ENCODE peak calls at places on chromosomes 4 and X, in seven cellular contexts. M is psoas muscle, T is transverse colon, F is Peyer's patch, G is neural progenitor cell, E is body of pancreas, N is A549. Z is an unnamed sample.

GRCh38 chr4:64799751-64800150 is 390.5 kb upstream of the TECRL start:
- DNase-seq in F (no peak), N (no peak), G (peak; percentile 28), E (no peak), T (no peak), M (no peak), Z (no peak)

GRCh38 chr4:159048166-159048886 is 54.6 kb upstream of the RAPGEF2 start:
- DNase-seq in E (peak; percentile 90), T (peak; percentile 74), M (peak; percentile 67), G (peak; percentile 57), F (no peak), N (peak; percentile 47), Z (peak; percentile 59)

GRCh38 chr4:129377131-129377845 is 281.3 kb downstream of the C4orf33 start:
- DNase-seq in G (no peak), E (no peak), F (no peak), N (no peak), M (no peak), T (no peak), Z (no peak)

GRCh38 chr4:29770627-29771026 is 949.5 kb upstream of the PCDH7 start:
- DNase-seq in T (no peak), G (no peak), N (no peak), E (no peak), M (no peak), F (no peak), Z (no peak)

GRCh38 chrX:153245288-153245731 is 66.2 kb downstream of the MAGEA1 start:
- DNase-seq in F (no peak), T (no peak), E (no peak), N (peak; percentile 1), M (no peak), G (peak; percentile 74), Z (no peak)

GRCh38 chrX:34877451-34877850 is 65.1 kb upstream of the FAM47B start:
- DNase-seq in G (no peak), F (no peak), T (no peak), N (no peak), M (no peak), E (no peak), Z (no peak)

GRCh38 chrX:24902808-24903207 is 113.0 kb downstream of the ARX start:
- DNase-seq in M (no peak), T (no peak), G (no peak), N (no peak), E (no peak), F (no peak), Z (no peak)

GRCh38 chr4:123349401-123350190 is 47.0 kb upstream of the SPRY1 start:
- DNase-seq in G (peak; percentile 44), E (no peak), F (no peak), T (no peak), M (no peak), N (no peak), Z (peak; percentile 83)

GRCh38 chrX:66015906-66016689 is 23.8 kb downstream of the VSIG4 start:
- DNase-seq in G (no peak), N (no peak), M (no peak), T (no peak), F (no peak), E (no peak), Z (no peak)

GRCh38 chrX:66014084-66014483 is 25.8 kb downstream of the VSIG4 start:
- DNase-seq in M (no peak), G (no peak), T (no peak), N (no peak), F (no peak), E (no peak), Z (no peak)

GRCh38 chrX:66013195-66013816 is 26.6 kb downstream of the VSIG4 start:
- DNase-seq in G (no peak), F (peak; percentile 44), M (no peak), N (no peak), E (no peak), T (no peak), Z (no peak)

GRCh38 chrX:66015152-66015827 is 24.6 kb downstream of the VSIG4 start:
- DNase-seq in M (no peak), F (peak; percentile 52), G (no peak), E (no peak), T (peak; percentile 17), N (no peak), Z (no peak)

GRCh38 chrX:66014560-66014959 is 25.3 kb downstream of the VSIG4 start:
- DNase-seq in E (no peak), G (no peak), T (no peak), F (no peak), M (no peak), N (no peak), Z (no peak)
- H3K4me1 ChIP-seq in E (no peaks in the 10 kb centered on the region), G (no peaks in the 10 kb centered on the region), T (no peaks in the 10 kb centered on the region), F (no peaks in the 10 kb centered on the region), M (no peaks in the 10 kb centered on the region), N (no peaks in the 10 kb centered on the region), Z (no peaks in the 10 kb centered on the region)

GRCh38 chr4:2423066-2423465 is 4.3 kb downstream of the CFAP99 start:
- DNase-seq in T (no peak), M (no peak), N (no peak), G (peak; percentile 3), E (no peak), F (no peak), Z (no peak)
- H3K4me3 ChIP-seq in T (no peak overlapping the region), M (no peak overlapping the region), N (no peak overlapping the region), G (no peak overlapping the region), E (no peak overlapping the region), F (no peak overlapping the region), Z (no peak overlapping the region)

GRCh38 chr4:83436680-83437079 is 18.9 kb downstream of the HELQ start:
- DNase-seq in E (no peak), N (no peak), F (no peak), M (no peak), T (no peak), G (no peak), Z (no peak)
- TF ChIP-seq CTCF in E (no peak), N (no peak), F (no peak), M (no peak), T (no peak), G (no peak), Z (no peak)

GRCh38 chr4:7737752-7738457 is 201.8 kb downstream of the AFAP1 start:
- DNase-seq in M (peak; percentile 23), N (no peak), T (no peak), G (no peak), F (no peak), E (no peak), Z (no peak)
- H3K4me1 ChIP-seq in M (no peaks in the 10 kb centered on the region), N (no peaks in the 10 kb centered on the region), T (no peaks in the 10 kb centered on the region), G (no peaks in the 10 kb centered on the region), F (no peaks in the 10 kb centered on the region), E (no peaks in the 10 kb centered on the region), Z (no peaks in the 10 kb centered on the region)

DNA sequence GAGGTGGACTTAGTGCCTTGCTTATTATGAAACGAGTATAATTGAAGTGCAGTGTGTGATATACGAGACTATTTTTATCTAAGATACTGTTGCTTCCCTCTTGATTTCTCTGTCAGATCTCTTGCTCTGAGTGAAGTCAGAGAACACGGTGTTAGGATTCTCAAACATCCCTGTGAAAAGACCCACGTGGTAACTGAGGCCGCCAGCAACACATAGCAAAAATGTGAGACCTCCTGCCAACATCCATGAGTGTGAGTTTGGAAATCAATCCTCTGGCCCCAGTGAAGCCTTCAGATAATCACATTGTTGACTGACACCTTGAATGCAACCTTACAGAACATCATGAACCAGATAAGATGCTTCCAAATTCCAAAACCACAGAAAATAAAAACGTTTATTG is 954.4 kb downstream of the FAT4 start:
- DNase-seq in T (no peak), G (no peak), N (no peak), E (no peak), M (no peak), F (no peak), Z (no peak)
- H3K4me3 ChIP-seq in T (no peak overlapping the region), G (no peak overlapping the region), N (no peak overlapping the region), E (no peak overlapping the region), M (no peak overlapping the region), F (no peak overlapping the region), Z (no peak overlapping the region)

GRCh38 chrX:109472939-109473713 is 8.8 kb downstream of the GUCY2F start:
- DNase-seq in T (no peak), F (no peak), N (peak; percentile 21), E (peak; percentile 9), G (peak; percentile 85), M (no peak), Z (no peak)
- TF ChIP-seq CTCF in T (no peak), F (no peak), N (no peak), E (no peak), G (peak; percentile 76), M (no peak), Z (no peak)

Z was measured in Caco-2.